ENCODE peak calls at places on chromosome 1, in six cellular contexts. P is upper lobe of right lung; H is NCI-H1417; K is cardiac fibroblast; U is stimulated activated CD8-positive, alpha-beta memory T cell treated with anti-CD3 and anti-CD28 coated beads, Interleukin-4, amount 100 ng/mL, for 24 hours; A is posterior cingulate gyrus. J is an unnamed sample.

GRCh38 chr1:61524206-61524605 is 200.7 kb downstream of the TM2D1 start:
- DNase-seq in U (no peak), P (no peak), H (no peak), K (peak; percentile 26), A (no peak), J (no peak)

GRCh38 chr1:174077755-174078490 is 55.8 kb upstream of the RC3H1 start:
- DNase-seq in K (peak; percentile 3), U (no peak), H (no peak), P (no peak), A (no peak), J (no peak)

GRCh38 chr1:172089768-172090510 is 248.6 kb downstream of the DNM3 start:
- DNase-seq in A (no peak), K (peak; percentile 69), H (peak; percentile 12), U (peak; percentile 33), P (peak; percentile 81), J (peak; percentile 2)

GRCh38 chr1:244106837-244107491 is 55.9 kb downstream of the ZBTB18 start:
- DNase-seq in H (peak; percentile 57), P (no peak), U (no peak), K (no peak), A (no peak), J (peak; percentile 34)

GRCh38 chr1:114482585-114482984 is 28.4 kb downstream of the TRIM33 start:
- DNase-seq in P (no peak), K (no peak), H (no peak), A (no peak), U (no peak), J (no peak)

GRCh38 chr1:109497449-109498160 is 3.7 kb downstream of the CYB561D1 start:
- DNase-seq in A (no peak), H (no peak), P (no peak), U (no peak), K (no peak), J (no peak)

GRCh38 chr1:227924838-227925574 is 22.7 kb downstream of the WNT9A start:
- DNase-seq in K (no peak), P (peak; percentile 84), U (no peak), H (no peak), A (no peak), J (no peak)

GRCh38 chr1:46539968-46540367 is 11.5 kb downstream of the KNCN start:
- DNase-seq in H (no peak), A (peak; percentile 58), U (no peak), K (peak; percentile 75), P (no peak), J (no peak)

GRCh38 chr1:220044683-220045355 is 1.5 kb downstream of the EPRS1 start:
- DNase-seq in A (no peak), P (no peak), K (no peak), U (no peak), H (no peak), J (no peak)

GRCh38 chr1:7526867-7527732 is 244.0 kb upstream of the VAMP3 start:
- DNase-seq in H (no peak), K (no peak), A (no peak), P (no peak), U (no peak), J (no peak)

GRCh38 chr1:64469614-64469976 is 334 bp upstream of the CACHD1 start:
- DNase-seq in K (no peak), A (no peak), U (no peak), H (no peak), P (no peak), J (no peak)

GRCh38 chr1:91730781-91731732 is 154.9 kb downstream of the TGFBR3 start:
- DNase-seq in U (no peak), K (peak; percentile 78), A (no peak), H (no peak), P (peak; percentile 80), J (no peak)

GRCh38 chr1:246218686-246219085 is 288.4 kb downstream of the SMYD3 start:
- DNase-seq in P (no peak), K (no peak), U (no peak), A (no peak), H (no peak), J (no peak)

GRCh38 chr1:60017831-60018230 is 55.7 kb downstream of the C1orf87 start:
- DNase-seq in H (no peak), P (no peak), U (no peak), A (no peak), K (no peak), J (no peak)

GRCh38 chr1:179820216-179820970 is 57.2 kb downstream of the TOR1AIP2 start:
- DNase-seq in H (no peak), U (no peak), A (no peak), P (no peak), K (no peak), J (no peak)

GRCh38 chr1:244860914-244861610 is 3.3 kb downstream of the HNRNPU start:
- DNase-seq in H (no peak), A (no peak), U (no peak), K (no peak), P (no peak), J (no peak)

GRCh38 chr1:93817819-93818569 is 61.0 kb downstream of the DNTTIP2 start:
- DNase-seq in A (no peak), H (no peak), U (no peak), P (no peak), K (no peak), J (no peak)

GRCh38 chr1:3736131-3736561 is 16.1 kb upstream of the CCDC27 start:
- DNase-seq in A (no peak), K (no peak), U (no peak), P (no peak), H (no peak), J (no peak)

J was measured in NCI-H1092.